ENCODE peak calls at places on chromosomes 16 and 17, in five cellular contexts. One of them, this sample, is unnamed.
A peak's percentile ranks its signal among the peaks of the same experiment; 100 is the strongest.

GRCh38 chr17:82907797-82908261 is 68.0 kb upstream of the ZNF750 start:
- DNase-seq in osteocyte: no peak
- DNase-seq in dorsolateral prefrontal cortex: no peak
- DNase-seq in AG10803: peak; percentile 22
- DNase-seq in NCI-H510A treated with DMSO at 0.1 percent for 48 hours: no peak
- DNase-seq in this sample: no peak

GRCh38 chr17:12859520-12859919 is 70.2 kb downstream of the ARHGAP44 start:
- DNase-seq in osteocyte: no peak
- DNase-seq in dorsolateral prefrontal cortex: no peak
- DNase-seq in AG10803: no peak
- DNase-seq in NCI-H510A treated with DMSO at 0.1 percent for 48 hours: no peak
- DNase-seq in this sample: no peak

GRCh38 chr17:60631119-60631518 is 31.1 kb downstream of the PPM1D start:
- DNase-seq in osteocyte: no peak
- DNase-seq in dorsolateral prefrontal cortex: no peak
- DNase-seq in AG10803: no peak
- DNase-seq in NCI-H510A treated with DMSO at 0.1 percent for 48 hours: no peak
- DNase-seq in this sample: no peak

GRCh38 chr17:9977175-9977574 is 72.1 kb upstream of the RCVRN start:
- DNase-seq in osteocyte: no peak
- DNase-seq in dorsolateral prefrontal cortex: no peak
- DNase-seq in AG10803: no peak
- DNase-seq in NCI-H510A treated with DMSO at 0.1 percent for 48 hours: no peak
- DNase-seq in this sample: no peak

GRCh38 chr17:2394775-2395191 is 6.1 kb downstream of the MNT start:
- DNase-seq in osteocyte: no peak
- DNase-seq in dorsolateral prefrontal cortex: no peak
- DNase-seq in AG10803: no peak
- DNase-seq in NCI-H510A treated with DMSO at 0.1 percent for 48 hours: no peak
- DNase-seq in this sample: no peak

GRCh38 chr16:2148714-2149629 is 547 bp downstream of the RAB26 start:
- DNase-seq in osteocyte: no peak
- DNase-seq in dorsolateral prefrontal cortex: no peak
- DNase-seq in AG10803: no peak
- DNase-seq in NCI-H510A treated with DMSO at 0.1 percent for 48 hours: no peak
- DNase-seq in this sample: no peak

GRCh38 chr17:78979780-78980623 is at the start of gene LGALS3BP:
- DNase-seq in osteocyte: peak; percentile 91
- DNase-seq in dorsolateral prefrontal cortex: peak; percentile 84
- DNase-seq in AG10803: peak; percentile 47
- DNase-seq in NCI-H510A treated with DMSO at 0.1 percent for 48 hours: peak; percentile 98
- DNase-seq in this sample: no peak

GRCh38 chr17:48028736-48029135 is 8.9 kb downstream of the COPZ2 start:
- DNase-seq in osteocyte: no peak
- DNase-seq in dorsolateral prefrontal cortex: no peak
- DNase-seq in AG10803: no peak
- DNase-seq in NCI-H510A treated with DMSO at 0.1 percent for 48 hours: no peak
- DNase-seq in this sample: no peak

GRCh38 chr17:47280072-47280811 is 26.6 kb downstream of the ITGB3 start:
- DNase-seq in osteocyte: no peak
- DNase-seq in dorsolateral prefrontal cortex: no peak
- DNase-seq in AG10803: peak; percentile 40
- DNase-seq in NCI-H510A treated with DMSO at 0.1 percent for 48 hours: no peak
- DNase-seq in this sample: no peak

GRCh38 chr17:28119049-28119448 is 76.6 kb downstream of the NLK start:
- DNase-seq in osteocyte: no peak
- DNase-seq in dorsolateral prefrontal cortex: no peak
- DNase-seq in AG10803: no peak
- DNase-seq in NCI-H510A treated with DMSO at 0.1 percent for 48 hours: no peak
- DNase-seq in this sample: no peak

GRCh38 chr17:4001048-4001590 is 36.9 kb upstream of the ATP2A3 start:
- DNase-seq in osteocyte: no peak
- DNase-seq in dorsolateral prefrontal cortex: no peak
- DNase-seq in AG10803: peak; percentile 28
- DNase-seq in NCI-H510A treated with DMSO at 0.1 percent for 48 hours: no peak
- DNase-seq in this sample: no peak

GRCh38 chr17:63681530-63681929 is 18.4 kb downstream of the LIMD2 start:
- DNase-seq in osteocyte: no peak
- DNase-seq in dorsolateral prefrontal cortex: no peak
- DNase-seq in AG10803: no peak
- DNase-seq in NCI-H510A treated with DMSO at 0.1 percent for 48 hours: no peak
- DNase-seq in this sample: no peak

GRCh38 chr17:13520899-13521572 is 80.7 kb downstream of the HS3ST3A1 start:
- DNase-seq in osteocyte: no peak
- DNase-seq in dorsolateral prefrontal cortex: no peak
- DNase-seq in AG10803: peak; percentile 97
- DNase-seq in NCI-H510A treated with DMSO at 0.1 percent for 48 hours: no peak
- DNase-seq in this sample: no peak

GRCh38 chr17:76872874-76873221 is 4.6 kb downstream of the MGAT5B start:
- DNase-seq in osteocyte: no peak
- DNase-seq in dorsolateral prefrontal cortex: no peak
- DNase-seq in AG10803: no peak
- DNase-seq in NCI-H510A treated with DMSO at 0.1 percent for 48 hours: no peak
- DNase-seq in this sample: no peak

GRCh38 chr17:54967621-54968258 is 714 bp downstream of the COX11 start:
- DNase-seq in osteocyte: no peak
- DNase-seq in dorsolateral prefrontal cortex: no peak
- DNase-seq in AG10803: peak; percentile 26
- DNase-seq in NCI-H510A treated with DMSO at 0.1 percent for 48 hours: peak; percentile 63
- DNase-seq in this sample: no peak

GRCh38 chr17:57337390-57337789 is 81.1 kb downstream of the MSI2 start:
- DNase-seq in osteocyte: no peak
- DNase-seq in dorsolateral prefrontal cortex: no peak
- DNase-seq in AG10803: no peak
- DNase-seq in NCI-H510A treated with DMSO at 0.1 percent for 48 hours: no peak
- DNase-seq in this sample: no peak

GRCh38 chr16:84096447-84097005 is 20.2 kb downstream of the MBTPS1 start:
- DNase-seq in osteocyte: peak; percentile 3
- DNase-seq in dorsolateral prefrontal cortex: no peak
- DNase-seq in AG10803: no peak
- DNase-seq in NCI-H510A treated with DMSO at 0.1 percent for 48 hours: peak; percentile 52
- DNase-seq in this sample: no peak

GRCh38 chr17:82821554-82821953 is 18.3 kb downstream of the ZNF750 start:
- DNase-seq in osteocyte: no peak
- DNase-seq in dorsolateral prefrontal cortex: no peak
- DNase-seq in AG10803: no peak
- DNase-seq in NCI-H510A treated with DMSO at 0.1 percent for 48 hours: no peak
- DNase-seq in this sample: no peak

GRCh38 chr17:64200080-64201042 is 62.7 kb downstream of the TEX2 start:
- DNase-seq in osteocyte: no peak
- DNase-seq in dorsolateral prefrontal cortex: no peak
- DNase-seq in AG10803: peak; percentile 76
- DNase-seq in NCI-H510A treated with DMSO at 0.1 percent for 48 hours: no peak
- DNase-seq in this sample: peak; percentile 21